ENCODE peak calls at places on chromosomes 5 and 9, in nine cellular contexts. O is NCI-H2081, K is coronary artery, F is posterior cingulate gyrus, N is mesendoderm, V is ELF-1, D is LoVo, U is T-helper 9 cell, X is COR-L47. Q is an unnamed sample.

GRCh38 chr5:75052461-75053285 is at the start of gene GCNT4:
- DNase-seq in O (no peak), K (peak), F (peak), N (peak), V (peak), D (peak), U (peak), X (no peak), Q (no peak)

GRCh38 chr5:6734243-6734695 is 21.0 kb downstream of the TENT4A start:
- DNase-seq in O (no peak), K (peak), F (no peak), N (no peak), V (no peak), D (no peak), U (no peak), X (no peak), Q (no peak)

GRCh38 chr5:88889165-88890069 is 6.4 kb upstream of the MEF2C start:
- DNase-seq in O (peak), K (peak), F (peak), N (peak), V (peak), D (no peak), U (no peak), X (peak), Q (no peak)

GRCh38 chr5:20572560-20572959 is 584.6 kb upstream of the CDH18 start:
- DNase-seq in O (no peak), K (no peak), F (no peak), N (peak), V (no peak), D (no peak), U (no peak), X (no peak), Q (no peak)

GRCh38 chr9:134174073-134174449 is 9.7 kb upstream of the RNU6ATAC start:
- DNase-seq in O (no peak), K (no peak), F (no peak), N (no peak), V (no peak), D (no peak), U (no peak), X (no peak), Q (no peak)

GRCh38 chr9:88388886-88389617 is 808 bp downstream of the SPIN1 start:
- DNase-seq in O (peak), K (peak), F (peak), N (peak), V (peak), D (peak), U (no peak), X (peak), Q (peak)

GRCh38 chr9:92965759-92966517 is 18.6 kb downstream of the FGD3 start:
- DNase-seq in O (no peak), K (no peak), F (no peak), N (no peak), V (no peak), D (no peak), U (no peak), X (no peak), Q (no peak)

GRCh38 chr5:160289721-160290120 is 22.6 kb downstream of the CCNJL start:
- DNase-seq in O (no peak), K (no peak), F (no peak), N (peak), V (peak), D (no peak), U (no peak), X (no peak), Q (no peak)

GRCh38 chr5:135210286-135211055 is 176.4 kb upstream of the PITX1 start:
- DNase-seq in O (no peak), K (peak), F (no peak), N (no peak), V (no peak), D (no peak), U (no peak), X (no peak), Q (no peak)

GRCh38 chr5:142357469-142358090 is 32.8 kb upstream of the SPRY4 start:
- DNase-seq in O (no peak), K (no peak), F (no peak), N (no peak), V (no peak), D (no peak), U (no peak), X (no peak), Q (no peak)

GRCh38 chr9:121639619-121640018 is 11.8 kb upstream of the DAB2IP start:
- DNase-seq in O (no peak), K (no peak), F (peak), N (no peak), V (no peak), D (no peak), U (no peak), X (no peak), Q (no peak)

GRCh38 chr5:63726491-63726890 is 235.8 kb downstream of the HTR1A start:
- DNase-seq in O (no peak), K (no peak), F (no peak), N (no peak), V (no peak), D (no peak), U (no peak), X (no peak), Q (no peak)

GRCh38 chr5:141734501-141735231 is 52.6 kb upstream of the ARAP3 start:
- DNase-seq in O (no peak), K (no peak), F (no peak), N (peak), V (peak), D (peak), U (peak), X (no peak), Q (peak)

GRCh38 chr9:76302947-76303550 is 91.2 kb downstream of the RFK start:
- DNase-seq in O (peak), K (no peak), F (no peak), N (peak), V (no peak), D (peak), U (no peak), X (peak), Q (peak)